ENCODE peak calls at places on chromosomes 6 and 20, in eight cellular contexts. P is cardiac muscle cell; F is omental fat pad; W is adrenal gland; Y is mesothelial cell of epicardium; U is left ventricle myocardium inferior; M is OCI-LY7; K is CD8-positive, alpha-beta T cell. I is an unnamed sample.

GRCh38 chr20:56625837-56626236 is 3.3 kb upstream of the TFAP2C start:
- DNase-seq in P (no peak), F (no peak), W (no peak), Y (no peak), U (no peak), M (no peak), K (no peak), I (no peak)

GRCh38 chr6:7107578-7108195 is at the start of gene RREB1:
- DNase-seq in P (peak; percentile 77), F (no peak), W (peak; percentile 64), Y (peak; percentile 33), U (peak; percentile 57), M (peak; percentile 68), K (peak; percentile 60), I (peak; percentile 93)

GRCh38 chr6:34152806-34153565 is 7.1 kb upstream of the GRM4 start:
- DNase-seq in P (no peak), F (no peak), W (no peak), Y (no peak), U (no peak), M (no peak), K (no peak), I (no peak)

GRCh38 chr6:148926478-148926877 is 179.6 kb downstream of the UST start:
- DNase-seq in P (no peak), F (no peak), W (no peak), Y (no peak), U (no peak), M (no peak), K (no peak), I (no peak)

GRCh38 chr6:153117986-153118886 is 12.8 kb downstream of the RGS17 start:
- DNase-seq in P (peak; percentile 51), F (no peak), W (no peak), Y (no peak), U (no peak), M (no peak), K (no peak), I (peak; percentile 41)

GRCh38 chr6:37822851-37823682 is 3.5 kb downstream of the ZFAND3 start:
- DNase-seq in P (peak; percentile 41), F (no peak), W (no peak), Y (no peak), U (no peak), M (no peak), K (no peak), I (no peak)

GRCh38 chr20:43740642-43741041 is 13.8 kb upstream of the GTSF1L start:
- DNase-seq in P (no peak), F (no peak), W (no peak), Y (no peak), U (no peak), M (no peak), K (no peak), I (no peak)

GRCh38 chr6:14883921-14884320 is 361.9 kb upstream of the JARID2 start:
- DNase-seq in P (no peak), F (no peak), W (no peak), Y (no peak), U (no peak), M (no peak), K (no peak), I (no peak)

GRCh38 chr6:121201108-121201507 is 133.2 kb downstream of the TBC1D32 start:
- DNase-seq in P (peak; percentile 15), F (no peak), W (no peak), Y (no peak), U (no peak), M (no peak), K (no peak), I (no peak)

GRCh38 chr20:49526056-49526455 is 41.9 kb downstream of the PTGIS start:
- DNase-seq in P (no peak), F (no peak), W (no peak), Y (no peak), U (no peak), M (no peak), K (no peak), I (no peak)

GRCh38 chr6:116118608-116119007 is 7.3 kb downstream of the COL10A1 start:
- DNase-seq in P (no peak), F (no peak), W (no peak), Y (no peak), U (no peak), M (no peak), K (no peak), I (no peak)

GRCh38 chr6:42049116-42049809 is 1.1 kb upstream of the TAF8 start:
- DNase-seq in P (no peak), F (no peak), W (peak; percentile 20), Y (no peak), U (no peak), M (peak; percentile 27), K (no peak), I (no peak)

GRCh38 chr6:109686566-109686965 is 4.4 kb downstream of the AK9 start:
- DNase-seq in P (no peak), F (no peak), W (no peak), Y (no peak), U (no peak), M (no peak), K (no peak), I (no peak)

GRCh38 chr20:41412324-41412723 is 45.7 kb upstream of the EMILIN3 start:
- DNase-seq in P (no peak), F (no peak), W (no peak), Y (no peak), U (no peak), M (no peak), K (no peak), I (no peak)

GRCh38 chr6:95548188-95548837 is 29.0 kb upstream of the MANEA start:
- DNase-seq in P (no peak), F (no peak), W (no peak), Y (no peak), U (no peak), M (no peak), K (no peak), I (no peak)

GRCh38 chr6:3409699-3410384 is 47.0 kb downstream of the SLC22A23 start:
- DNase-seq in P (no peak), F (no peak), W (no peak), Y (no peak), U (no peak), M (no peak), K (no peak), I (no peak)

GRCh38 chr20:51700809-51701285 is 67.3 kb downstream of the ATP9A start:
- DNase-seq in P (peak; percentile 65), F (no peak), W (peak; percentile 32), Y (no peak), U (no peak), M (peak; percentile 57), K (no peak), I (peak; percentile 54)

GRCh38 chr20:57902478-57902877 is 192.7 kb upstream of the PMEPA1 start:
- DNase-seq in P (peak; percentile 41), F (no peak), W (no peak), Y (no peak), U (no peak), M (no peak), K (no peak), I (peak; percentile 53)

GRCh38 chr6:157443066-157443800 is 62.2 kb downstream of the ZDHHC14 start:
- DNase-seq in P (peak; percentile 73), F (no peak), W (no peak), Y (no peak), U (no peak), M (no peak), K (no peak), I (peak; percentile 36)

DNA sequence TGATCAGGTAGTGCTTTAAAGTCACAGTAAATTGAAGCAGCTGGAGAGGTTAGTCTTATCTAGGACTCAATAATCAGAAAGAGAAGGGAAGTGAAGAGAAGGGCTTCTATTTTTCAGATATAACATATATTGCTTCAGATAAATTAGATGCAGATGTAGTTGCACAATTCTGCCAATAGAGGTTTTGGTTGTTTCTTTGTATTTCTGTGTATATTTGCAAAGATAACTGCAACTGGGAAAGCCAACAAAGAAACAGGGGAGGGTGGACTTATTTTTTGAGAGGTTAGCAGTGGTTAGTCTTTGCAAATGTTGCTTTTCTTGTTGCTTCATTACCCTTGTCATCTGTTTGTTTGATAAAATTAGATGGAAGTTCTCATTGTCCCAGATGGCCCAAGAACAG is 106.6 kb downstream of the ADGRG6 start:
- DNase-seq in P (no peak), F (no peak), W (no peak), Y (no peak), U (no peak), M (no peak), K (no peak), I (no peak)
- TF ChIP-seq CTCF in P (no peak), F (no peak), W (no peak), Y (peak; percentile 47), U (no peak), M (peak; percentile 19), K (no peak), I (no peak)

DNA sequence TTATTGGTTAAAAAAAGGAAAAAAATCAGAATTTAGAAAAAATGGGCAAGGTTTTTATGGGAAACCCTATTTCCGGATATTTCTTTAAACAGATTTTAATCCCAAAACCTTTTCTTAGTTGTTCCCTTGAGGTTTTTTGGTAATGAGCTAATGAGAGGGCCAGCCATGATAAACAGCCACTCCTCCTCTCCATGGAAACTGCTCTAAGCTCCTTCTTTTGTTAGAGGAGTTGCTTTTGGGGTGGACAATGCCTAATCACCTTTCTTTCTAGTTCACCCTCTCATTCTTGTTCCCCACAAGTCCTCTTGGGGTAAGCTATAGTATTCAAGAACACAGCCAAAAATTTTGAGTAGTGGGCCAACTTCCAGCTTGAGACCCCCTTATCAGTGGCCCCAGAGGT is 105.0 kb upstream of the FAM184A start:
- DNase-seq in P (no peak), F (no peak), W (no peak), Y (no peak), U (no peak), M (no peak), K (no peak), I (no peak)
- TF ChIP-seq CTCF in P (no peak), F (no peak), W (no peak), Y (no peak), U (no peak), M (no peak), K (no peak), I (no peak)

GRCh38 chr6:166076625-166077024 is 91.0 kb downstream of the TBXT start:
- DNase-seq in P (no peak), F (no peak), W (no peak), Y (no peak), U (no peak), M (peak; percentile 1), K (no peak), I (no peak)
- TF ChIP-seq CTCF in P (no peak), F (no peak), W (no peak), Y (no peak), U (no peak), M (peak; percentile 58), K (no peak), I (no peak)

GRCh38 chr20:54190200-54190599 is 16.4 kb upstream of the CYP24A1 start:
- DNase-seq in P (peak; percentile 7), F (no peak), W (no peak), Y (no peak), U (no peak), M (no peak), K (no peak), I (no peak)
- TF ChIP-seq CTCF in P (no peak), F (no peak), W (no peak), Y (no peak), U (no peak), M (no peak), K (no peak), I (no peak)

GRCh38 chr6:134533991-134534390 is 216.1 kb upstream of the SGK1 start:
- DNase-seq in P (no peak), F (no peak), W (no peak), Y (no peak), U (no peak), M (no peak), K (no peak), I (no peak)
- TF ChIP-seq CTCF in P (no peak), F (no peak), W (no peak), Y (no peak), U (no peak), M (no peak), K (no peak), I (no peak)

GRCh38 chr6:17907467-17908229 is 79.8 kb downstream of the KIF13A start:
- DNase-seq in P (peak; percentile 98), F (peak; percentile 79), W (peak; percentile 95), Y (no peak), U (peak; percentile 46), M (no peak), K (no peak), I (no peak)
- TF ChIP-seq CTCF in P (peak; percentile 34), F (no peak), W (peak; percentile 49), Y (no peak), U (no peak), M (no peak), K (no peak), I (no peak)